ENCODE peak calls at places on chromosomes 16 and 17, in five cellular contexts. I, V, B, O and Z are unnamed samples.

GRCh38 chr16:75379339-75379738 is 54.0 kb downstream of the CFDP1 start:
- DNase-seq in I (no peak), V (no peak), B (no peak), O (no peak), Z (no peak)

GRCh38 chr17:40283662-40284061 is 4.0 kb upstream of the CDC6 start:
- DNase-seq in I (peak), V (peak), B (no peak), O (no peak), Z (no peak)

GRCh38 chr17:30238003-30238344 is 2.5 kb upstream of the SLC6A4 start:
- DNase-seq in I (no peak), V (no peak), B (no peak), O (no peak), Z (no peak)

GRCh38 chr17:17313350-17313991 is 10.3 kb downstream of the NT5M start:
- DNase-seq in I (no peak), V (peak), B (peak), O (no peak), Z (peak)

GRCh38 chr17:8019665-8020064 is 17.2 kb downstream of the GUCY2D start:
- DNase-seq in I (no peak), V (peak), B (no peak), O (no peak), Z (no peak)

GRCh38 chr17:55177159-55177913 is 87.4 kb upstream of the HLF start:
- DNase-seq in I (no peak), V (no peak), B (no peak), O (no peak), Z (peak)

GRCh38 chr17:77325537-77325825 is 184.7 kb downstream of the SEC14L1 start:
- DNase-seq in I (no peak), V (no peak), B (no peak), O (no peak), Z (no peak)

GRCh38 chr17:36183001-36183810 is 6.8 kb upstream of the TBC1D3B start:
- DNase-seq in I (peak), V (peak), B (no peak), O (no peak), Z (peak)

GRCh38 chr16:65012357-65012756 is 109.5 kb downstream of the CDH11 start:
- DNase-seq in I (no peak), V (no peak), B (no peak), O (no peak), Z (no peak)

GRCh38 chr17:49984283-49984682 is 10.7 kb downstream of the DLX3 start:
- DNase-seq in I (no peak), V (no peak), B (no peak), O (no peak), Z (no peak)

GRCh38 chr17:65564793-65565192 is 3.3 kb upstream of the AXIN2 start:
- DNase-seq in I (no peak), V (no peak), B (no peak), O (no peak), Z (peak)

GRCh38 chr16:73275448-73275847 is 227.5 kb upstream of the ZFHX3 start:
- DNase-seq in I (no peak), V (no peak), B (no peak), O (no peak), Z (no peak)

GRCh38 chr17:76394166-76394565 is 9.8 kb downstream of the SPHK1 start:
- DNase-seq in I (no peak), V (no peak), B (no peak), O (no peak), Z (no peak)

GRCh38 chr17:28398280-28398981 is 7.6 kb downstream of the SLC46A1 start:
- DNase-seq in I (no peak), V (no peak), B (no peak), O (no peak), Z (no peak)

GRCh38 chr16:19745286-19746018 is 27.4 kb downstream of the IQCK start:
- DNase-seq in I (no peak), V (no peak), B (no peak), O (no peak), Z (no peak)

GRCh38 chr17:59842901-59843652 is 49.7 kb downstream of the TUBD1 start:
- DNase-seq in I (no peak), V (peak), B (peak), O (peak), Z (no peak)

GRCh38 chr17:56297142-56297541 is 143.9 kb downstream of the ANKFN1 start:
- DNase-seq in I (no peak), V (no peak), B (no peak), O (no peak), Z (no peak)

GRCh38 chr17:17727111-17727659 is 45.9 kb downstream of the RAI1 start:
- DNase-seq in I (no peak), V (no peak), B (no peak), O (no peak), Z (no peak)

GRCh38 chr17:5500247-5500803 is 14.0 kb downstream of the MIS12 start:
- DNase-seq in I (no peak), V (no peak), B (no peak), O (no peak), Z (no peak)

GRCh38 chr17:17523001-17523713 is 27.0 kb upstream of the RASD1 start:
- DNase-seq in I (no peak), V (no peak), B (no peak), O (peak), Z (no peak)

GRCh38 chr17:9837551-9838471 is 12.1 kb downstream of the GLP2R start:
- DNase-seq in I (peak), V (no peak), B (no peak), O (no peak), Z (no peak)

GRCh38 chr17:49210158-49211029 is at the start of the genes ABI3 and GNGT2:
- DNase-seq in I (no peak), V (no peak), B (peak), O (no peak), Z (no peak)

GRCh38 chr16:27429981-27430441 is 28.0 kb downstream of the IL21R start:
- DNase-seq in I (no peak), V (no peak), B (no peak), O (no peak), Z (no peak)

GRCh38 chr17:48568499-48569259 is 9.5 kb downstream of the HOXB4 start:
- DNase-seq in I (no peak), V (no peak), B (no peak), O (no peak), Z (no peak)

GRCh38 chr17:74253036-74253435 is 21.0 kb upstream of the DNAI2 start:
- DNase-seq in I (no peak), V (no peak), B (no peak), O (no peak), Z (no peak)